ENCODE peak calls at places on chromosome X, in five cellular contexts. G, Z, P, D and K are unnamed samples.

GRCh38 chrX:13102636-13103035 is 58.2 kb upstream of the FAM9C start:
- DNase-seq in G (no peak), Z (no peak), P (no peak), D (no peak), K (no peak)

GRCh38 chrX:13855689-13856425 is 39.0 kb upstream of the GPM6B start:
- DNase-seq in G (no peak), Z (no peak), P (peak), D (no peak), K (peak)

GRCh38 chrX:39941332-39941920 is 156.3 kb downstream of the BCOR start:
- DNase-seq in G (no peak), Z (no peak), P (no peak), D (no peak), K (no peak)

GRCh38 chrX:85611926-85612325 is 232.5 kb upstream of the POF1B start:
- DNase-seq in G (no peak), Z (no peak), P (peak), D (no peak), K (peak)

GRCh38 chrX:45056428-45057145 is 144.1 kb downstream of the DIPK2B start:
- DNase-seq in G (no peak), Z (no peak), P (no peak), D (no peak), K (peak)

GRCh38 chrX:72045141-72045540 is 86.6 kb downstream of the RTL5 start:
- DNase-seq in G (no peak), Z (no peak), P (peak), D (no peak), K (no peak)

GRCh38 chrX:71214152-71214551 is 8.9 kb upstream of the GJB1 start:
- DNase-seq in G (no peak), Z (no peak), P (no peak), D (no peak), K (no peak)

GRCh38 chrX:19852014-19853005 is 35.1 kb downstream of the SH3KBP1 start:
- DNase-seq in G (no peak), Z (no peak), P (peak), D (no peak), K (peak)

GRCh38 chrX:21666679-21667078 is 8.5 kb upstream of the KLHL34 start:
- DNase-seq in G (no peak), Z (no peak), P (peak), D (no peak), K (peak)

GRCh38 chrX:30488092-30488491 is 89.5 kb downstream of the TASL start:
- DNase-seq in G (no peak), Z (no peak), P (no peak), D (no peak), K (peak)

GRCh38 chrX:22952011-22952410 is 47.7 kb upstream of the DDX53 start:
- DNase-seq in G (no peak), Z (no peak), P (no peak), D (no peak), K (peak)

GRCh38 chrX:154918060-154918483 is 31.9 kb downstream of the F8A1 start:
- DNase-seq in G (peak), Z (no peak), P (peak), D (no peak), K (peak)

GRCh38 chrX:129693343-129693742 is 38.6 kb upstream of the APLN start:
- DNase-seq in G (no peak), Z (no peak), P (no peak), D (no peak), K (no peak)

GRCh38 chrX:108735680-108736508 is 469 bp downstream of the IRS4 start:
- DNase-seq in G (no peak), Z (no peak), P (peak), D (peak), K (no peak)

GRCh38 chrX:110741213-110741796 is 54.3 kb downstream of the CHRDL1 start:
- DNase-seq in G (no peak), Z (no peak), P (peak), D (no peak), K (peak)

GRCh38 chrX:39152106-39152649 is 350.9 kb downstream of the MID1IP1 start:
- DNase-seq in G (peak), Z (no peak), P (no peak), D (peak), K (peak)

GRCh38 chrX:134004038-134004437 is 18.6 kb upstream of the GPC3 start:
- DNase-seq in G (no peak), Z (no peak), P (peak), D (no peak), K (peak)

GRCh38 chrX:135099493-135099783 is 20.9 kb downstream of the ETDB start:
- DNase-seq in G (no peak), Z (no peak), P (no peak), D (no peak), K (no peak)

GRCh38 chrX:2541603-2542002 is 40.8 kb upstream of the DHRSX start:
- DNase-seq in G (no peak), Z (no peak), P (no peak), D (no peak), K (no peak)

GRCh38 chrX:48683411-48683982 is at the start of gene WAS:
- DNase-seq in G (no peak), Z (no peak), P (no peak), D (peak), K (no peak)

GRCh38 chrX:74179071-74179470 is 124.9 kb upstream of the ZCCHC13 start:
- DNase-seq in G (no peak), Z (no peak), P (no peak), D (no peak), K (peak)

GRCh38 chrX:120293015-120293414 is 18.2 kb downstream of the TMEM255A start:
- DNase-seq in G (no peak), Z (no peak), P (no peak), D (no peak), K (no peak)

GRCh38 chrX:47697171-47697570 is 38.2 kb upstream of the UXT start:
- DNase-seq in G (no peak), Z (no peak), P (peak), D (no peak), K (peak)

GRCh38 chrX:87571965-87572364 is 54.4 kb downstream of the KLHL4 start:
- DNase-seq in G (no peak), Z (no peak), P (no peak), D (no peak), K (peak)

GRCh38 chrX:133640161-133641015 is 225.1 kb upstream of the GPC4 start:
- DNase-seq in G (no peak), Z (no peak), P (no peak), D (no peak), K (no peak)

GRCh38 chrX:100720301-100720700 is 11.6 kb downstream of the SYTL4 start:
- DNase-seq in G (no peak), Z (no peak), P (no peak), D (no peak), K (peak)

GRCh38 chrX:40849906-40850672 is 114.7 kb upstream of the MED14 start:
- DNase-seq in G (no peak), Z (no peak), P (no peak), D (no peak), K (no peak)

DNA sequence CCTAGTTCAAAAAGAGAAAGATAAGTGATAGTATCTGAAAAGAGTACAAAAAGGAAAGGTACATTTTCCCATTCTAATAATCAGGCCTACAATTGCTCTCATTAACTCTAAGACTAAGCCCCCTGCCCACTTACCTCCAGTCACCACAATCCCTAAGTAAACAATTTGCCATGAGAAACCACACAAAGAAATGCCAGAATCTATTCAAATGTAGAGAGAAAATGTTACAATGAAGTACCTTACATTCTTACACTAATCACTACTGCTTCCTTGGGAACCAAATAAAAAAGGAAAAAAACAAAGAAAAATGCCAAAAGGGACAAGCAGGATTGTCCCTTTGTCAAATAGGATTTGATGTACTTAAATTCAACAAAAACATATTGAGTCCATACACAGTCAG is 188.2 kb upstream of the NRK start:
- DNase-seq in G (no peak), Z (no peak), P (no peak), D (no peak), K (no peak)
- TF ChIP-seq CTCF in G (no peak), Z (no peak), P (no peak), D (no peak), K (no peak)

GRCh38 chrX:153871946-153872878 is 13.8 kb downstream of the L1CAM start:
- DNase-seq in G (no peak), Z (no peak), P (no peak), D (no peak), K (no peak)

GRCh38 chrX:153871451-153871850 is 14.5 kb downstream of the L1CAM start:
- DNase-seq in G (no peak), Z (no peak), P (no peak), D (no peak), K (no peak)

GRCh38 chrX:153870288-153870690 is 15.7 kb downstream of the L1CAM start:
- DNase-seq in G (no peak), Z (no peak), P (no peak), D (no peak), K (no peak)

GRCh38 chrX:153869473-153870287 is 16.3 kb downstream of the L1CAM start:
- DNase-seq in G (no peak), Z (no peak), P (no peak), D (no peak), K (no peak)

DNA sequence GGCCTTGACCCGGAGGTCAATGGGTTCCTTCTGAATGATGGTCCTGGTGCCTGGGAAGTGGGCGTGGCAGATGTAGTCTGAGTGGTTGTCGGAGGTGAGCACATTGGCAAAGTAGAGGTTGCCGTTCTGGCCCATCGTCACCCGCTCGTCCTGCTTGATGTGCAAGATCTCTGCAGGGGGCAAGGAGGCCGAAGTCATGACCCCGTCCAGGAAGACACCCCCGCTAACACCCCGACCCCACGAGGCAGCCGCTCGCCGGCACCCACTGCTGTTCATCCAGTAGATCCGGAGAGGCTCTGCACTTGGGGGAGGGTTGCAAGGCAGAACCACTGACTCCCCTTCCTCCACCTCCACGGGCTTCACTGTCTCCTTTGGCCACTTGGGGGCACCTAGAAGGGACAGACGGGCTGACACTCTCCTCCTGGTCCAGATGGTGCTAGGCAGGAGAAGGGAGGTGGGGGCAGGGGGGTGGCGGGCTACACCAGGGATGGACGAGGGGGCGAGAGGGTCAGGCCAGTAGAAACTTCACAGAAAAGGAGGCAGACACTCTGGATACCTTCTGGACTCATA is 15.1 kb downstream of the L1CAM start:
- DNase-seq in G (no peak), Z (no peak), P (no peak), D (no peak), K (no peak)
- TF ChIP-seq CTCF in G (no peak), Z (no peak), P (no peak), D (no peak), K (no peak)

GRCh38 chrX:138777230-138777629 is 65.7 kb upstream of the FGF13 start:
- DNase-seq in G (no peak), Z (no peak), P (no peak), D (no peak), K (no peak)
- TF ChIP-seq CTCF in G (no peak), Z (no peak), P (peak), D (no peak), K (peak)

GRCh38 chrX:106752101-106752678 is 25.7 kb downstream of the RNF128 start:
- DNase-seq in G (no peak), Z (no peak), P (peak), D (no peak), K (peak)
- TF ChIP-seq CTCF in G (peak), Z (no peak), P (peak), D (no peak), K (peak)